ENCODE peak calls at places on chromosome 20, in seven cellular contexts. T is HCT116, M is GM12878, U is SK-N-SH, G is H1, V is HepG2, E is K562. J is an unnamed sample.

GRCh38 chr20:37516697-37517370 is 4.2 kb upstream of the NNAT start:
- DNase-seq in G (no peak), E (no peak), T (no peak), M (no peak), U (no peak), V (no peak), J (no peak)

GRCh38 chr20:18705906-18706305 is 107.7 kb upstream of the SCP2D1 start:
- DNase-seq in T (no peak), V (no peak), M (no peak), G (no peak), U (no peak), E (no peak), J (no peak)

GRCh38 chr20:20814685-20815084 is 102.2 kb upstream of the RALGAPA2 start:
- DNase-seq in E (no peak), M (no peak), T (no peak), U (no peak), V (peak), G (peak), J (no peak)

GRCh38 chr20:36919715-36920333 is 31.7 kb downstream of the SAMHD1 start:
- DNase-seq in T (peak), U (peak), G (no peak), V (peak), M (peak), E (peak), J (peak)

GRCh38 chr20:50323209-50323608 is 132.6 kb downstream of the CEBPB start:
- DNase-seq in M (no peak), V (no peak), U (no peak), T (no peak), E (no peak), G (no peak), J (no peak)

GRCh38 chr20:58008866-58009265 is 219.6 kb downstream of the ANKRD60 start:
- DNase-seq in U (no peak), V (no peak), M (no peak), E (no peak), G (no peak), T (no peak), J (no peak)

GRCh38 chr20:18665135-18665534 is 77.3 kb downstream of the DTD1 start:
- DNase-seq in V (no peak), G (no peak), T (no peak), U (no peak), M (no peak), E (no peak), J (no peak)

GRCh38 chr20:58192567-58192966 is 35.9 kb downstream of the ANKRD60 start:
- DNase-seq in U (peak), V (no peak), E (peak), G (peak), T (no peak), M (no peak), J (no peak)

GRCh38 chr20:62618622-62619529 is 23.4 kb upstream of the SLCO4A1 start:
- DNase-seq in M (no peak), E (no peak), G (no peak), V (no peak), T (no peak), U (no peak), J (no peak)

GRCh38 chr20:35008411-35009342 is 53.0 kb downstream of the MYH7B start:
- DNase-seq in V (no peak), E (no peak), T (no peak), U (no peak), M (no peak), G (no peak), J (no peak)

GRCh38 chr20:11777861-11778570 is 139.7 kb upstream of the BTBD3 start:
- DNase-seq in E (no peak), M (no peak), U (peak), G (no peak), V (no peak), T (no peak), J (no peak)

GRCh38 chr20:22572491-22572890 is 11.9 kb downstream of the FOXA2 start:
- DNase-seq in M (no peak), E (no peak), T (no peak), U (no peak), V (no peak), G (no peak), J (no peak)

GRCh38 chr20:4457566-4458543 is 263.9 kb upstream of the PRND start:
- DNase-seq in G (no peak), U (no peak), V (no peak), T (peak), M (no peak), E (no peak), J (no peak)

GRCh38 chr20:34891166-34892062 is 15.0 kb downstream of the ACSS2 start:
- DNase-seq in V (no peak), E (no peak), T (peak), M (no peak), U (no peak), G (no peak), J (peak)

GRCh38 chr20:5630071-5630470 is 120.1 kb upstream of the SHLD1 start:
- DNase-seq in G (no peak), V (no peak), E (no peak), T (no peak), U (no peak), M (no peak), J (no peak)

GRCh38 chr20:21027569-21027968 is 78.6 kb downstream of the LINC00237 start:
- DNase-seq in T (peak), G (peak), U (peak), E (peak), M (no peak), V (peak), J (no peak)

GRCh38 chr20:55668659-55669058 is 336.7 kb downstream of the CBLN4 start:
- DNase-seq in U (no peak), G (no peak), E (no peak), T (no peak), M (no peak), V (no peak), J (no peak)

GRCh38 chr20:47360207-47360488 is 3.6 kb upstream of the ZMYND8 start:
- DNase-seq in G (no peak), E (no peak), T (no peak), V (peak), M (no peak), U (no peak), J (no peak)

GRCh38 chr20:49380245-49380875 is 102.1 kb downstream of the KCNB1 start:
- DNase-seq in E (no peak), G (peak), U (no peak), T (no peak), V (no peak), M (no peak), J (no peak)

GRCh38 chr20:31643522-31643921 is 5.8 kb downstream of the COX4I2 start:
- DNase-seq in T (no peak), G (no peak), M (no peak), E (no peak), U (no peak), V (no peak), J (no peak)

GRCh38 chr20:23881371-23881770 is 1.8 kb upstream of the CST5 start:
- DNase-seq in V (no peak), M (no peak), U (no peak), G (no peak), T (no peak), E (no peak), J (no peak)

GRCh38 chr20:41862476-41862875 is 244.3 kb upstream of the CHD6 start:
- DNase-seq in T (no peak), E (no peak), V (no peak), G (no peak), U (no peak), M (no peak), J (no peak)

GRCh38 chr20:45427236-45428149 is 11.6 kb downstream of the PIGT start:
- DNase-seq in T (no peak), V (no peak), E (peak), M (no peak), U (peak), G (no peak), J (no peak)

GRCh38 chr20:6007094-6007528 is 46.7 kb downstream of the LRRN4 start:
- DNase-seq in T (no peak), V (peak), U (peak), M (no peak), E (no peak), G (no peak), J (no peak)

GRCh38 chr20:31698803-31699718 is 23.6 kb downstream of the BCL2L1 start:
- DNase-seq in G (no peak), E (peak), V (peak), T (peak), M (no peak), U (no peak), J (peak)

GRCh38 chr20:51498765-51499540 is 43.6 kb downstream of the NFATC2 start:
- DNase-seq in V (no peak), E (no peak), M (no peak), U (no peak), G (no peak), T (no peak), J (no peak)
- TF ChIP-seq SIN3A in V (no peak), E (no peak), M (no peak), U (no peak), G (no peak), T (no peak), J (no peak)

DNA sequence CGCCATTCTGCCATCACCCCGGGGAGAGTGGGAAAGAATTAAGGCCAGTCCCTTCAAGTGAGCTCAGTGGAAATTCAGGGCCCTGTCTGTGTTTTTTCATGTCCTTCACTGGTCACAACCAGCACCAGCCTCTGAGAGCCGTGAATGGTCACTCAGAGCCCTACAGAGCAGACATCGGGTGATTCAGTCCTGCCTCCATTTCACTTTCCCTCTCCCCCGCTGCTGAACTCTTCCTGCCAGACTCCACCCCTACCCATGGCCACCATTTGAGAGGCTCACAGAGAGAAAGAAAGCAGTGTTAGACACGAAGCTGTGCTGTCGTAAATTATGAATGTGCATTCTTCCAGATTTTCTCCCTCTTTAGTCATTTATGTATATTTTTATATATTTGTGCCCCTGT is 5.4 kb downstream of the R3HDML start:
- DNase-seq in V (no peak), T (no peak), U (no peak), E (peak), M (no peak), G (no peak), J (no peak)
- TF ChIP-seq SIN3A in V (no peak), T (no peak), U (no peak), E (no peak), M (no peak), G (no peak), J (no peak)

GRCh38 chr20:53574819-53575218 is 18.8 kb downstream of the ZNF217 start:
- DNase-seq in G (no peak), U (no peak), T (no peak), M (no peak), V (no peak), E (no peak), J (no peak)
- TF ChIP-seq SIN3A in G (no peak), U (no peak), T (no peak), M (no peak), V (no peak), E (no peak), J (no peak)

DNA sequence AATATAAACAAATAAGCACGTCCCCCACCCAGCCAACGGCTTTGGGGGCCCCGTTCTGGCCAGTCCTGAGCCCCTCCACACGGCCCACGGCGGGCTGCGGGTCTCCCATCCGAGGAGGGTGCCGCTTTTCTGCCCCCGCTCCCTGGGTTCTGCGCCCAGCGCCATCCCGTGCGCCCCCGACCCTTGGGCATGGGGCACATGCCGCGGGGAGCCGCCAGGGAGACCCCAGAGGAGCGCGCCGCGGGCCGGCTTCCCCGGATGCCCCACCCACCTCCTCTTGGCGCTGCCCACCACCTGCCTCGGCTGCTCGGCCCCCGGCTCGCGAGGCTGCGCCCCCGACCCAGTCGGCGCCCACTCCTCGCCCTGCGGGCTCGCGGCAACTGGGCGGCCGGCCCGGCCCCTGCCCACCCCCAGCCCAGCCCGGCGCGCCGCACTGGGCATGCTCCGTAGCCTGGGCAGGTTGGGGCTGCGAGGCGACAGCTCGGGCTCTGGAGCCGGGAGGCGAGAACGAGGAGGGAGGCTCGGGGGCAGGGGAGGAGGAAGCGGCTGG is 580 bp upstream of the PLCB4 start:
- DNase-seq in G (peak), U (peak), M (no peak), E (peak), V (no peak), T (no peak), J (no peak)
- TF ChIP-seq SIN3A in G (no peak), U (no peak), M (no peak), E (no peak), V (no peak), T (no peak), J (no peak)

DNA sequence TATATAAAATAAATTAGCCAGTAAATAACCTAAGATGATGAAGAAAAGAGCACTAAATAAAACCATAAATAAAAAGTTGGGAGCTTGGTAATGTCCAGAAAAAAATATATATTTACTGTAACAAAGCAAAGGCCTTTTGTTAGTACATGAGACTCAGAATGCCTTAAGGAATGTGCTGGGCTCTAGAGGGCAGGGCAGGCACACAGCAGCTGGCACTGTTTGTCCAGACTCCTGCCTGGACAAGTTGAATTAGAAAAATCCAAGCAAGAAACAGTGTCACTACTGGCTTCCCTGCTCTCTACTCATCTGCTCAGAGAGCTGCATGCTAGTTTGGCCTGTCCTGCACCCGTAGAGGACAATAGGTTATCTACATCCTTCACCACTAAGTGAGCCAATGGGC is 8.8 kb downstream of the DEFB129 start:
- DNase-seq in U (peak), M (no peak), V (no peak), T (no peak), E (no peak), G (no peak), J (peak)
- TF ChIP-seq SIN3A in U (no peak), M (no peak), V (no peak), T (no peak), E (no peak), G (no peak), J (no peak)

DNA sequence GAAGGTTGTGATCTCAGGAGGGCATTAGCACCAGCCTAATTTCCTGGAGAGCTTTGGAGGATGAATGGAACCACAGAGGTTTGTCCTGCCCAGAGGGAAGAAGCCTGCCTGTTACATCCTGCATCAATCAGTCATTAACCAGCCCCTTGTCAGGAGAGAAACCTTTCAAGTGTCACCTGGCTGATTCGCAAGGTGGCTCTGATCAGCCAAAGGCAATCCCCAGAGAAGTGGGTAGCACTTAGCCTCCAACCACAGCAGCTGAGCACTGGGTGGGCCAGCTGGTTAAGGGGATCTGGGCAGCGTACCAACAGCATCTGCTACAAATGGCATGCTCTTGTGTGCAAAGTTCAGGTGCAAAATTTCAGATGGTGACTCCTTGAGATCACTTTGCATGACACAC is 26.9 kb downstream of the ANKEF1 start:
- DNase-seq in G (no peak), U (no peak), V (no peak), E (no peak), T (no peak), M (no peak), J (no peak)
- TF ChIP-seq SIN3A in G (no peak), U (no peak), V (no peak), E (no peak), T (no peak), M (no peak), J (no peak)

J was measured in Panc1.